ENCODE peak calls at places on chromosomes 1 and 21, in ten cellular contexts. One of them, this sample, is unnamed. For H3K4me1 and H3K27me3, the result is how much of the 10 kb centered on the place peaks cover.

GRCh38 chr1:221739677-221740025 is 2.2 kb downstream of the DUSP10 start:
- DNase-seq in heart right ventricle: no peak
- DNase-seq in breast epithelium: no peak
- DNase-seq in cardiac muscle cell: no peak
- DNase-seq in ascending aorta: no peak
- DNase-seq in testis: no peak
- DNase-seq in esophagus muscularis mucosa: peak
- DNase-seq in CD8-positive, alpha-beta T cell: no peak
- DNase-seq in ovary: no peak
- DNase-seq in heart left ventricle: no peak
- DNase-seq in this sample: no peak

GRCh38 chr1:183776731-183777130 is 28.2 kb upstream of the RGL1 start:
- DNase-seq in ovary: no peak
- DNase-seq in ascending aorta: no peak
- DNase-seq in CD8-positive, alpha-beta T cell: no peak
- DNase-seq in cardiac muscle cell: no peak
- DNase-seq in testis: no peak
- DNase-seq in heart left ventricle: no peak
- DNase-seq in breast epithelium: no peak
- DNase-seq in heart right ventricle: no peak
- DNase-seq in esophagus muscularis mucosa: no peak
- DNase-seq in this sample: no peak

GRCh38 chr1:164834641-164835040 is 275.7 kb downstream of the PBX1 start:
- DNase-seq in heart left ventricle: no peak
- DNase-seq in cardiac muscle cell: no peak
- DNase-seq in ascending aorta: no peak
- DNase-seq in ovary: no peak
- DNase-seq in testis: no peak
- DNase-seq in esophagus muscularis mucosa: no peak
- DNase-seq in heart right ventricle: no peak
- DNase-seq in CD8-positive, alpha-beta T cell: no peak
- DNase-seq in breast epithelium: no peak
- DNase-seq in this sample: no peak

GRCh38 chr1:226650236-226650841 is 88.7 kb downstream of the ITPKB start:
- DNase-seq in ascending aorta: no peak
- DNase-seq in cardiac muscle cell: no peak
- DNase-seq in heart right ventricle: no peak
- DNase-seq in ovary: no peak
- DNase-seq in esophagus muscularis mucosa: no peak
- DNase-seq in heart left ventricle: no peak
- DNase-seq in CD8-positive, alpha-beta T cell: no peak
- DNase-seq in testis: no peak
- DNase-seq in breast epithelium: no peak
- DNase-seq in this sample: no peak

GRCh38 chr1:164703971-164704411 is 145.0 kb downstream of the PBX1 start:
- DNase-seq in ovary: no peak
- DNase-seq in ascending aorta: no peak
- DNase-seq in heart right ventricle: no peak
- DNase-seq in cardiac muscle cell: no peak
- DNase-seq in testis: no peak
- DNase-seq in breast epithelium: no peak
- DNase-seq in esophagus muscularis mucosa: no peak
- DNase-seq in heart left ventricle: no peak
- DNase-seq in CD8-positive, alpha-beta T cell: no peak
- DNase-seq in this sample: no peak

GRCh38 chr1:39745016-39745670 is 6.5 kb downstream of the PPIE start:
- DNase-seq in esophagus muscularis mucosa: no peak
- DNase-seq in heart right ventricle: no peak
- DNase-seq in heart left ventricle: no peak
- DNase-seq in CD8-positive, alpha-beta T cell: no peak
- DNase-seq in cardiac muscle cell: no peak
- DNase-seq in breast epithelium: no peak
- DNase-seq in ascending aorta: no peak
- DNase-seq in ovary: no peak
- DNase-seq in testis: no peak
- DNase-seq in this sample: no peak

GRCh38 chr1:210653771-210654170 is 325.1 kb downstream of the HHAT start:
- DNase-seq in esophagus muscularis mucosa: peak
- DNase-seq in ascending aorta: no peak
- DNase-seq in heart right ventricle: no peak
- DNase-seq in heart left ventricle: no peak
- DNase-seq in testis: no peak
- DNase-seq in cardiac muscle cell: no peak
- DNase-seq in CD8-positive, alpha-beta T cell: no peak
- DNase-seq in ovary: no peak
- DNase-seq in breast epithelium: no peak
- DNase-seq in this sample: no peak

GRCh38 chr1:65343286-65343685 is 33.9 kb downstream of the DNAJC6 start:
- DNase-seq in ascending aorta: no peak
- DNase-seq in CD8-positive, alpha-beta T cell: no peak
- DNase-seq in testis: no peak
- DNase-seq in breast epithelium: no peak
- DNase-seq in ovary: no peak
- DNase-seq in esophagus muscularis mucosa: peak
- DNase-seq in heart right ventricle: no peak
- DNase-seq in cardiac muscle cell: no peak
- DNase-seq in heart left ventricle: no peak
- DNase-seq in this sample: no peak

DNA sequence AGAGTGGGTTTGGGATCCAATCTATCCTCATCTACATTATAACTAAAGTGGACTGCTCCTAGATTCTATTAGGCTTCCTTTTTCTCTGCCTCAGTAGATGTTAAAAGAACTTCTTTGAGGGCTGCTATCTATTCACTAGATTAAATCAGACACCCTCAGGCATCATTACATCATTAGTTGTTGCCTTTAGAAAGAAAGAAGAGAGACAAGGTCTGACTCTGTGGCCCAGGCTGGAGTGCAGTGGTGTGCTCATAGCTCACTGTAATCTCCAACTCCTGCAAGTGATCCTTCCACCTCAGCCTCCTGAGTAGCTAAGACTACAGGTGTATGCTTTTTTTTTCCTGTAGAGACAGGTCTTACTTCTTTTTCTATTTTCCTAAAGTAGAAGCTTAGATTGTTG is 71.1 kb upstream of the EXO1 start:
- DNase-seq in CD8-positive, alpha-beta T cell: no peak
- DNase-seq in esophagus muscularis mucosa: no peak
- DNase-seq in heart left ventricle: no peak
- DNase-seq in breast epithelium: no peak
- DNase-seq in cardiac muscle cell: no peak
- DNase-seq in ovary: no peak
- DNase-seq in ascending aorta: no peak
- DNase-seq in heart right ventricle: no peak
- DNase-seq in testis: no peak
- DNase-seq in this sample: no peak
- TF ChIP-seq CTCF in CD8-positive, alpha-beta T cell: no peak
- TF ChIP-seq CTCF in esophagus muscularis mucosa: no peak
- TF ChIP-seq CTCF in heart left ventricle: no peak
- TF ChIP-seq CTCF in breast epithelium: no peak
- TF ChIP-seq CTCF in cardiac muscle cell: no peak
- TF ChIP-seq CTCF in ovary: no peak
- TF ChIP-seq CTCF in ascending aorta: no peak
- TF ChIP-seq CTCF in heart right ventricle: no peak
- TF ChIP-seq CTCF in testis: no peak
- TF ChIP-seq CTCF in this sample: no peak

GRCh38 chr21:41932191-41932575 is 21.6 kb downstream of the C2CD2 start:
- DNase-seq in testis: no peak
- DNase-seq in cardiac muscle cell: no peak
- DNase-seq in CD8-positive, alpha-beta T cell: no peak
- DNase-seq in ovary: peak
- DNase-seq in esophagus muscularis mucosa: no peak
- DNase-seq in heart left ventricle: no peak
- DNase-seq in heart right ventricle: no peak
- DNase-seq in breast epithelium: no peak
- DNase-seq in ascending aorta: no peak
- DNase-seq in this sample: no peak

GRCh38 chr21:41929248-41929647 is 24.6 kb downstream of the C2CD2 start:
- DNase-seq in ascending aorta: no peak
- DNase-seq in cardiac muscle cell: no peak
- DNase-seq in CD8-positive, alpha-beta T cell: no peak
- DNase-seq in esophagus muscularis mucosa: no peak
- DNase-seq in ovary: no peak
- DNase-seq in heart right ventricle: no peak
- DNase-seq in heart left ventricle: no peak
- DNase-seq in testis: no peak
- DNase-seq in breast epithelium: no peak
- DNase-seq in this sample: no peak

GRCh38 chr21:41933259-41934079 is 20.3 kb downstream of the C2CD2 start:
- DNase-seq in heart right ventricle: no peak
- DNase-seq in esophagus muscularis mucosa: no peak
- DNase-seq in ascending aorta: no peak
- DNase-seq in cardiac muscle cell: no peak
- DNase-seq in testis: no peak
- DNase-seq in heart left ventricle: no peak
- DNase-seq in breast epithelium: peak
- DNase-seq in CD8-positive, alpha-beta T cell: no peak
- DNase-seq in ovary: peak
- DNase-seq in this sample: no peak

GRCh38 chr21:41931041-41931451 is 22.8 kb downstream of the C2CD2 start:
- DNase-seq in esophagus muscularis mucosa: no peak
- DNase-seq in heart right ventricle: no peak
- DNase-seq in ascending aorta: no peak
- DNase-seq in testis: no peak
- DNase-seq in ovary: no peak
- DNase-seq in CD8-positive, alpha-beta T cell: no peak
- DNase-seq in heart left ventricle: no peak
- DNase-seq in cardiac muscle cell: no peak
- DNase-seq in breast epithelium: no peak
- DNase-seq in this sample: no peak

DNA sequence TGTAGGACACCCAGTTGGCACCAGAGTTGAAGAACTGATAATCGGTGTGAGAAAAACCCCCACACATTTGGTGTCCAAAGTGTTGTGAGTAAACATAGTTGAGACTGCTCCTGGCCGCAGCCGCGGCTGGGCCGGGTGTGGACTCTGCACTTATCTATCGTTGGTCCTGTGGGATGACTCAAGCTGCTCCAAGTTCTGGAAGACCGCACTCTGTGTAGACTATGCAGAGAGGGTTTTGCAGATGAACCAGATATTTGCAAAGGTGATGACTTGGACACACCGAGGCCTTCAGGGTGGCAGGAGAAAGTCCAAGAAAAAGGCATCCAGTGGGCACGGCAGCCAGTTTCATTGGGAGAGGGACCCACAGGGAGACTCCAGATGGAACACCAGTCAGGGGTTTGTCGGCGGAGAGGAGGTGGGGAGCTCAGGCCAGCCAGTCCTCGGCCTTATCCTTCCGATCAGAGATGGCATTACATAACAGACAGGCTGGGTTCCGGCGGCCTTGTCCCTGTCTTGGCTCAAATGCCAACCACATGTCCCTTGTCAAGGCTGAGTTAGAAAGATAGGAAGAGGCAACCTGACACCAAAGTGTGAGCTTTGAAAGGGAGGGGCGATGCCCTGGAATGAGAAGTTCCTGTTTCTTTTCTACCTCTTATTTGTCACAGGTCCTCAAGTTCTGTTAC is 21.1 kb downstream of the C2CD2 start:
- DNase-seq in heart left ventricle: no peak
- DNase-seq in breast epithelium: no peak
- DNase-seq in testis: no peak
- DNase-seq in cardiac muscle cell: no peak
- DNase-seq in heart right ventricle: no peak
- DNase-seq in CD8-positive, alpha-beta T cell: no peak
- DNase-seq in ovary: peak
- DNase-seq in ascending aorta: no peak
- DNase-seq in esophagus muscularis mucosa: no peak
- DNase-seq in this sample: no peak
- H3K4me1 ChIP-seq in heart left ventricle: under half
- H3K4me1 ChIP-seq in breast epithelium: under half
- H3K4me1 ChIP-seq in testis: under half
- H3K4me1 ChIP-seq in cardiac muscle cell: under half
- H3K4me1 ChIP-seq in heart right ventricle: under half
- H3K4me1 ChIP-seq in CD8-positive, alpha-beta T cell: under half
- H3K4me1 ChIP-seq in ovary: under half
- H3K4me1 ChIP-seq in ascending aorta: under half
- H3K4me1 ChIP-seq in esophagus muscularis mucosa: under half
- H3K4me1 ChIP-seq in this sample: under half

GRCh38 chr1:93467606-93468005 is 19.7 kb downstream of the FNBP1L start:
- DNase-seq in ascending aorta: no peak
- DNase-seq in CD8-positive, alpha-beta T cell: no peak
- DNase-seq in ovary: no peak
- DNase-seq in testis: no peak
- DNase-seq in esophagus muscularis mucosa: no peak
- DNase-seq in breast epithelium: no peak
- DNase-seq in heart right ventricle: no peak
- DNase-seq in heart left ventricle: no peak
- DNase-seq in cardiac muscle cell: no peak
- DNase-seq in this sample: no peak
- H3K27me3 ChIP-seq in ascending aorta: under half
- H3K27me3 ChIP-seq in CD8-positive, alpha-beta T cell: under half
- H3K27me3 ChIP-seq in ovary: under half
- H3K27me3 ChIP-seq in testis: under half
- H3K27me3 ChIP-seq in esophagus muscularis mucosa: under half
- H3K27me3 ChIP-seq in breast epithelium: under half
- H3K27me3 ChIP-seq in heart right ventricle: under half
- H3K27me3 ChIP-seq in heart left ventricle: under half
- H3K27me3 ChIP-seq in cardiac muscle cell: under half
- H3K27me3 ChIP-seq in this sample: under half

GRCh38 chr1:23553896-23554480 is 5.3 kb downstream of the ID3 start:
- DNase-seq in esophagus muscularis mucosa: no peak
- DNase-seq in heart left ventricle: no peak
- DNase-seq in ascending aorta: peak
- DNase-seq in heart right ventricle: no peak
- DNase-seq in ovary: peak
- DNase-seq in cardiac muscle cell: no peak
- DNase-seq in CD8-positive, alpha-beta T cell: no peak
- DNase-seq in testis: no peak
- DNase-seq in breast epithelium: no peak
- DNase-seq in this sample: no peak

GRCh38 chr1:23556661-23557470 is 2.4 kb downstream of the ID3 start:
- DNase-seq in cardiac muscle cell: peak
- DNase-seq in testis: no peak
- DNase-seq in breast epithelium: no peak
- DNase-seq in esophagus muscularis mucosa: no peak
- DNase-seq in CD8-positive, alpha-beta T cell: no peak
- DNase-seq in ascending aorta: peak
- DNase-seq in heart left ventricle: no peak
- DNase-seq in ovary: no peak
- DNase-seq in heart right ventricle: no peak
- DNase-seq in this sample: no peak

GRCh38 chr1:23554481-23555224 is 4.6 kb downstream of the ID3 start:
- DNase-seq in CD8-positive, alpha-beta T cell: peak
- DNase-seq in ascending aorta: peak
- DNase-seq in esophagus muscularis mucosa: no peak
- DNase-seq in ovary: peak
- DNase-seq in cardiac muscle cell: peak
- DNase-seq in testis: peak
- DNase-seq in heart right ventricle: peak
- DNase-seq in heart left ventricle: peak
- DNase-seq in breast epithelium: peak
- DNase-seq in this sample: peak

GRCh38 chr1:23555949-23556640 is 3.2 kb downstream of the ID3 start:
- DNase-seq in ovary: no peak
- DNase-seq in heart left ventricle: peak
- DNase-seq in cardiac muscle cell: peak
- DNase-seq in breast epithelium: no peak
- DNase-seq in heart right ventricle: no peak
- DNase-seq in esophagus muscularis mucosa: no peak
- DNase-seq in ascending aorta: peak
- DNase-seq in CD8-positive, alpha-beta T cell: no peak
- DNase-seq in testis: no peak
- DNase-seq in this sample: no peak

DNA sequence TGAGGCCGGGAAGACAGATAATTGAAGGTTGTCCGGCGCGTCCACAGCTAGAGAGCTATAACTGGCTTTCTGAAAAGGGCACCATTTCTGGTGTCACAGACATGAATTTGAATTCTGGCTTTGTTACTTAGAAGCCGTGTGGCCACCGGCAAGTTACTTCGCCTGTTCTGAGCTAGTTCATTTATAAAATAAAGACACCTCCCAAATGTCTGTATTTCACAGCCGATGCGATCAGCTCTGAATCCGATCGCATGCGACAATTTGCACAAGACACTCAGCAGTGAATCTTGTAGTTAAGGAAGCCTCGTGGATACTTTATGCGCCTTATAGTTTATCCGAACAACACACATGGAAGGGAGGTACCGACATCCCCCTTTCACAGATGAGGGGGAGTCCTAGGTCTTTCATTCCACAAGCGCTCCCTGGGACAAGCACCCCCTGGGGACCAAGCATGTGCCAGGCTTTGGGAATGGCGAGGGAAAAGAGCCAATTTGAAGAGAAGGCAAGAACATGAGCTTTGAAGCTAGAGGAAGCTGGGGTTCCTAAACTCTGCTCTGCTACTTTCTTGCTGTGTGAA is 4.0 kb downstream of the ID3 start:
- DNase-seq in heart right ventricle: peak
- DNase-seq in testis: no peak
- DNase-seq in ascending aorta: peak
- DNase-seq in breast epithelium: no peak
- DNase-seq in esophagus muscularis mucosa: no peak
- DNase-seq in heart left ventricle: peak
- DNase-seq in cardiac muscle cell: peak
- DNase-seq in CD8-positive, alpha-beta T cell: no peak
- DNase-seq in ovary: no peak
- DNase-seq in this sample: no peak
- TF ChIP-seq CTCF in heart right ventricle: no peak
- TF ChIP-seq CTCF in testis: peak
- TF ChIP-seq CTCF in ascending aorta: no peak
- TF ChIP-seq CTCF in breast epithelium: no peak
- TF ChIP-seq CTCF in esophagus muscularis mucosa: no peak
- TF ChIP-seq CTCF in heart left ventricle: no peak
- TF ChIP-seq CTCF in cardiac muscle cell: no peak
- TF ChIP-seq CTCF in CD8-positive, alpha-beta T cell: no peak
- TF ChIP-seq CTCF in ovary: no peak
- TF ChIP-seq CTCF in this sample: no peak